ENCODE peak calls at places on chromosomes 1 and 21, in seven cellular contexts. Y is RWPE1, M is psoas muscle, G is neuronal stem cell, I is adrenal gland, F is prostate gland, Z is GM23338. S is an unnamed sample.

GRCh38 chr1:9042272-9042671 is 16.0 kb upstream of the SLC2A7 start:
- DNase-seq in I (no peak), Y (no peak), M (no peak), G (no peak), F (no peak), Z (no peak), S (no peak)

GRCh38 chr1:244435562-244436205 is 16.0 kb downstream of the ADSS2 start:
- DNase-seq in G (no peak), Z (no peak), M (no peak), F (no peak), I (no peak), Y (no peak), S (no peak)

GRCh38 chr1:209103135-209103534 is 480.4 kb upstream of the CAMK1G start:
- DNase-seq in I (no peak), Z (no peak), G (no peak), Y (no peak), F (no peak), M (no peak), S (no peak)

GRCh38 chr1:185317886-185318310 is 855 bp upstream of the IVNS1ABP start:
- DNase-seq in F (peak; percentile 9), I (peak; percentile 66), M (peak; percentile 54), Z (peak; percentile 52), G (no peak), Y (peak; percentile 59), S (peak; percentile 50)

GRCh38 chr1:3312894-3313578 is 141.4 kb upstream of the ARHGEF16 start:
- DNase-seq in F (peak; percentile 76), Z (peak; percentile 47), I (peak; percentile 96), Y (peak; percentile 93), M (peak; percentile 93), G (peak; percentile 67), S (peak; percentile 64)

GRCh38 chr1:207327994-207328393 is 6.5 kb downstream of the CD55 start:
- DNase-seq in G (no peak), F (no peak), Y (no peak), M (no peak), I (no peak), Z (no peak), S (no peak)

GRCh38 chr1:66292944-66293343 is 241.0 kb upstream of the SGIP1 start:
- DNase-seq in M (no peak), G (no peak), F (no peak), Z (no peak), I (peak; percentile 17), Y (no peak), S (no peak)

GRCh38 chr1:21262282-21263051 is 27.8 kb downstream of the ECE1 start:
- DNase-seq in Y (no peak), F (peak; percentile 33), G (no peak), M (peak; percentile 89), I (peak; percentile 96), Z (peak; percentile 59), S (peak; percentile 35)

GRCh38 chr21:42997053-42997452 is 22.7 kb downstream of the PKNOX1 start:
- DNase-seq in I (peak; percentile 85), F (no peak), G (no peak), Y (peak; percentile 58), Z (no peak), M (no peak), S (peak; percentile 30)

GRCh38 chr1:202802998-202803932 is 5.0 kb downstream of the KDM5B start:
- DNase-seq in F (no peak), Y (peak; percentile 68), I (peak; percentile 20), M (no peak), Z (peak; percentile 31), G (no peak), S (no peak)

GRCh38 chr1:62057230-62057629 is 137.4 kb upstream of the L1TD1 start:
- DNase-seq in Z (no peak), F (no peak), Y (no peak), G (no peak), I (no peak), M (no peak), S (no peak)

GRCh38 chr1:212438831-212439237 is 6.1 kb downstream of the NENF start:
- DNase-seq in Z (no peak), F (no peak), G (no peak), Y (no peak), I (no peak), M (no peak), S (no peak)

GRCh38 chr1:50531601-50532000 is 108.4 kb upstream of the DMRTA2 start:
- DNase-seq in F (no peak), M (no peak), I (no peak), Z (no peak), Y (no peak), G (no peak), S (no peak)

GRCh38 chr1:115679141-115679611 is 37.4 kb downstream of the VANGL1 start:
- DNase-seq in M (peak; percentile 67), I (peak; percentile 57), F (no peak), G (no peak), Y (peak; percentile 76), Z (no peak), S (no peak)

GRCh38 chr1:155698382-155699038 is 9.6 kb downstream of the DAP3 start:
- DNase-seq in M (no peak), Y (no peak), Z (peak; percentile 20), G (no peak), I (no peak), F (no peak), S (no peak)

GRCh38 chr1:185528084-185528656 is 206.0 kb upstream of the HMCN1 start:
- DNase-seq in G (no peak), F (no peak), Y (no peak), M (no peak), Z (no peak), I (peak; percentile 60), S (no peak)

GRCh38 chr1:46458190-46458589 is 31.4 kb upstream of the DMBX1 start:
- DNase-seq in G (no peak), M (peak; percentile 8), I (no peak), Z (no peak), F (no peak), Y (no peak), S (no peak)

GRCh38 chr1:23628951-23629387 is 62.6 kb upstream of the RPL11 start:
- DNase-seq in Z (no peak), G (no peak), M (no peak), F (no peak), I (no peak), Y (no peak), S (no peak)

GRCh38 chr1:238458924-238459323 is 568.2 kb upstream of the ZP4 start:
- DNase-seq in M (no peak), G (peak; percentile 15), Z (peak; percentile 41), F (no peak), Y (no peak), I (no peak), S (no peak)

GRCh38 chr1:2212542-2213491 is 15.3 kb upstream of the SKI start:
- DNase-seq in M (peak; percentile 93), G (peak; percentile 94), F (peak; percentile 73), Y (peak; percentile 86), Z (peak; percentile 98), I (peak; percentile 95), S (peak; percentile 85)

DNA sequence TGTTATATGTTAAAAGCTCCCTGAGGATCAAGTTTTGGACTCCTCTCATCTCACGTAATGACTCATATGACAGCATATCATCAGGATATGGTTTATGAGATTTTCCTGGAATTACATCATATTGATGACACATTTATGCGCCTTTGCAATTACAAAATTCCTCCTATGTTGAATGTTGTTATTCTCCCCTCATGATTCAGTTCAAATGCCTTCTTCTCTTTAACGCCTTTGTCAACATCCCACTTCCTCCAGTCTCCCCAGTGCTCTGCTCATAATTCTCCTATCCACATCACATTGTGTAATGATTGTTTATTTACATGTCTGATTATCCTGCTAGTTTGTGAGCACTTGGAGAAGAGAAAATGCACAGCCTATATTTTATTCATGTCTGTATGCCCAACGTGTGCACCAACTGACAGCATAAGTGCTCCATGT is 80.9 kb upstream of the BACH1 start:
- DNase-seq in G (no peak), M (no peak), I (no peak), Z (no peak), Y (peak; percentile 80), F (no peak), S (no peak)
- H3K27ac ChIP-seq in G (no peak overlapping the region), M (no peak overlapping the region), I (no peak overlapping the region), Z (no peak overlapping the region), Y (peak overlapping the region; percentile 75), F (peak overlapping the region; percentile 67), S (peak overlapping the region; percentile 70)

GRCh38 chr1:42925132-42925769 is 33.4 kb downstream of the SLC2A1 start:
- DNase-seq in G (no peak), Z (no peak), I (no peak), Y (no peak), F (no peak), M (no peak), S (no peak)
- H3K27ac ChIP-seq in G (peak overlapping the region; percentile 95), Z (peak overlapping the region; percentile 83), I (no peak overlapping the region), Y (peak overlapping the region; percentile 94), F (peak overlapping the region; percentile 90), M (peak overlapping the region; percentile 71), S (peak overlapping the region; percentile 88)

GRCh38 chr1:30793209-30793608 is 35.6 kb upstream of the LAPTM5 start:
- DNase-seq in I (no peak), Z (no peak), F (no peak), M (no peak), Y (no peak), G (no peak), S (no peak)
- H3K27ac ChIP-seq in I (no peak overlapping the region), Z (no peak overlapping the region), F (no peak overlapping the region), M (no peak overlapping the region), Y (no peak overlapping the region), G (no peak overlapping the region), S (no peak overlapping the region)

DNA sequence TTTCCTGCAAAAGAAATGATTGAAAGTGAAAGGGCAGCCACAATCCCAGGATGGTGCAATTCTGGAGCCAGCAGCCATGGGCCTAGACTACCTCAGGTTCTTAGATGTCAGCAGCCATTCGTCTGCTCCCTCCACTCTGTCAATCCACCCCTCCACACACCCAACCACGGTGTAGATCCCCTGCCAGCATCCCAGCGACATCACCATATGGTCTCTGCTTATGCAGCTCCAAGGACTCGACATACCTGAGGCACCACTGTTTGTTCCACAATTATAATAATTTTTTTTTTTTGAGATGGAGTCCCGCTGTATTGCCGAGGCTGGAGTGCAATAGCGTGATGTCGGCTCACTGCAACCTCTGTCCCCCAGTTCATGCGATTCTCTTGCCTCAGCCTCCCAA is 6.5 kb downstream of the SYNC start:
- DNase-seq in Y (no peak), I (no peak), G (no peak), Z (no peak), F (no peak), M (no peak), S (no peak)
- H3K27ac ChIP-seq in Y (no peak overlapping the region), I (no peak overlapping the region), G (no peak overlapping the region), Z (no peak overlapping the region), F (no peak overlapping the region), M (peak overlapping the region; percentile 48), S (no peak overlapping the region)

DNA sequence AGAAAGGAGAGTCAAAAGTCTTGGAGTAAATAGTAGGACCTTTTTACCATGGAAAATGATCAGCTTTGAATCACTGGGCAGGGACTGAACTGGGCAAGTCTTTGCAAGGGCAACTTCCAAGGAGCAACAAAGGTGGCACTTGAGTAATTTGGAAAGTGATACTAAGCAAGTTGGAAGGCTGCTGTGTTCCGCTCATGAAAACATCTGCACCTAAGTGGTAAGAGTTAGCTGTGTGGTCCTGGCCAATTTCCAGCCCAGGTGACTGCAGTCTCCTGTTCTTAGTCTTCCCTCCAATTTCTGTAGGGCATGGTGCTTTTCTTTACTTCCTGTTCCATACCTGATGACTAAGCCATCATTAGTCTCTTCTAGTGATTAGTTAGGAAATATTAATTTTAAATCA is 35.5 kb upstream of the PRDM2 start:
- DNase-seq in G (no peak), M (no peak), I (no peak), Y (peak; percentile 44), F (peak; percentile 24), Z (no peak), S (no peak)
- H3K27ac ChIP-seq in G (no peak overlapping the region), M (no peak overlapping the region), I (no peak overlapping the region), Y (peak overlapping the region; percentile 69), F (no peak overlapping the region), Z (no peak overlapping the region), S (no peak overlapping the region)